ENCODE peak calls at places on chromosomes 4 and X, in six cellular contexts. S is GM04504; F is activated naive CD8-positive, alpha-beta T cell treated with anti-CD3 and anti-CD28 coated beads, Interleukin-2, amount 10 ng/mL, durations not matched to agents 7 days and 5 days; D is Calu3; G is activated CD4-positive, alpha-beta T cell treated with anti-CD3 and anti-CD28 coated beads, Interleukin-2, amount 50 U/mL, for 48 hours; Z is stimulated activated CD4-positive, alpha-beta T cell treated with anti-CD3 and anti-CD28 coated beads, Interleukin-2, amount 100 ng/mL, for 48 hours. C is an unnamed sample.

GRCh38 chrX:32847921-32848320 is 363.4 kb downstream of the DMD start:
- DNase-seq in S (no peak), F (no peak), D (no peak), G (no peak), Z (no peak), C (no peak)

GRCh38 chr4:137627938-137628460 is 95.7 kb upstream of the PCDH18 start:
- DNase-seq in S (no peak), F (no peak), D (no peak), G (no peak), Z (no peak), C (no peak)

GRCh38 chr4:68597489-68597888 is 21.4 kb upstream of the UGT2B17 start:
- DNase-seq in S (no peak), F (no peak), D (no peak), G (no peak), Z (no peak), C (no peak)

GRCh38 chr4:98447648-98448047 is 186.5 kb downstream of the RAP1GDS1 start:
- DNase-seq in S (no peak), F (no peak), D (no peak), G (no peak), Z (no peak), C (no peak)

GRCh38 chrX:23389196-23389792 is 54.6 kb downstream of the PTCHD1 start:
- DNase-seq in S (no peak), F (no peak), D (no peak), G (no peak), Z (no peak), C (no peak)

GRCh38 chrX:46575991-46576392 is 2.4 kb downstream of the CHST7 start:
- DNase-seq in S (no peak), F (no peak), D (no peak), G (no peak), Z (no peak), C (no peak)

GRCh38 chrX:41541381-41541780 is 94.2 kb downstream of the NYX start:
- DNase-seq in S (no peak), F (no peak), D (no peak), G (no peak), Z (no peak), C (no peak)

GRCh38 chr4:3833326-3833989 is 67.3 kb downstream of the ADRA2C start:
- DNase-seq in S (no peak), F (no peak), D (no peak), G (no peak), Z (no peak), C (no peak)

GRCh38 chrX:68936608-68937007 is 107.8 kb downstream of the EFNB1 start:
- DNase-seq in S (peak), F (no peak), D (no peak), G (no peak), Z (no peak), C (no peak)

GRCh38 chr4:24924309-24924781 is 11.5 kb upstream of the CCDC149 start:
- DNase-seq in S (peak), F (no peak), D (no peak), G (no peak), Z (no peak), C (no peak)

GRCh38 chr4:81688085-81688484 is 216.4 kb upstream of the RASGEF1B start:
- DNase-seq in S (no peak), F (no peak), D (no peak), G (no peak), Z (no peak), C (no peak)

GRCh38 chrX:109716431-109717028 is 16.5 kb downstream of the ACSL4 start:
- DNase-seq in S (no peak), F (no peak), D (no peak), G (no peak), Z (no peak), C (no peak)

GRCh38 chr4:34972189-34972588 is 1272.1 kb downstream of the ARAP2 start:
- DNase-seq in S (no peak), F (no peak), D (no peak), G (no peak), Z (no peak), C (no peak)

GRCh38 chr4:56215901-56216300 is 171.4 kb downstream of the AASDH start:
- DNase-seq in S (peak), F (no peak), D (peak), G (no peak), Z (no peak), C (no peak)

GRCh38 chr4:128350449-128351045 is 62.9 kb upstream of the PGRMC2 start:
- DNase-seq in S (no peak), F (no peak), D (no peak), G (no peak), Z (no peak), C (no peak)

GRCh38 chrX:16552546-16552945 is 97.4 kb upstream of the S100G start:
- DNase-seq in S (no peak), F (no peak), D (peak), G (no peak), Z (no peak), C (no peak)

GRCh38 chr4:84892950-84893349 is 73.5 kb downstream of the WDFY3 start:
- DNase-seq in S (no peak), F (no peak), D (no peak), G (no peak), Z (no peak), C (no peak)

GRCh38 chr4:41428205-41428940 is 109.6 kb upstream of the LIMCH1 start:
- DNase-seq in S (no peak), F (no peak), D (no peak), G (no peak), Z (no peak), C (no peak)

GRCh38 chr4:166309286-166309685 is 436.2 kb downstream of the TLL1 start:
- DNase-seq in S (no peak), F (no peak), D (no peak), G (no peak), Z (no peak), C (no peak)

GRCh38 chr4:108744307-108744706 is 18.5 kb downstream of the ETNPPL start:
- DNase-seq in S (no peak), F (no peak), D (no peak), G (no peak), Z (no peak), C (no peak)

GRCh38 chrX:85375333-85375738 is 4.1 kb downstream of the POF1B start:
- DNase-seq in S (no peak), F (no peak), D (peak), G (no peak), Z (no peak), C (no peak)

GRCh38 chr4:128512767-128513322 is 225.2 kb upstream of the PGRMC2 start:
- DNase-seq in S (no peak), F (no peak), D (no peak), G (no peak), Z (no peak), C (no peak)

GRCh38 chr4:85717366-85717765 is 242.4 kb downstream of the ARHGAP24 start:
- DNase-seq in S (peak), F (no peak), D (no peak), G (no peak), Z (no peak), C (no peak)

GRCh38 chr4:134691915-134692314 is 490.3 kb upstream of the PABPC4L start:
- DNase-seq in S (peak), F (no peak), D (no peak), G (no peak), Z (no peak), C (no peak)

GRCh38 chrX:27966955-27967354 is 14.3 kb downstream of the DCAF8L1 start:
- DNase-seq in S (no peak), F (no peak), D (peak), G (no peak), Z (no peak), C (no peak)

GRCh38 chrX:55907968-55908607 is 190.5 kb downstream of the RRAGB start:
- DNase-seq in S (no peak), F (peak), D (peak), G (peak), Z (peak), C (no peak)

GRCh38 chrX:153974003-153974725 is 1.6 kb downstream of the TMEM187 start:
- DNase-seq in S (no peak), F (no peak), D (no peak), G (no peak), Z (no peak), C (no peak)

GRCh38 chr4:8050555-8051206 is 107.9 kb downstream of the ABLIM2 start:
- DNase-seq in S (peak), F (no peak), D (no peak), G (no peak), Z (no peak), C (no peak)

GRCh38 chr4:20487852-20488251 is 212.4 kb upstream of the PACRGL start:
- DNase-seq in S (no peak), F (no peak), D (no peak), G (no peak), Z (no peak), C (no peak)

GRCh38 chr4:61273237-61273636 is 73.1 kb downstream of the ADGRL3 start:
- DNase-seq in S (no peak), F (no peak), D (no peak), G (no peak), Z (no peak), C (no peak)

GRCh38 chrX:153685179-153685536 is 2.6 kb upstream of the SLC6A8 start:
- DNase-seq in S (no peak), F (no peak), D (no peak), G (no peak), Z (no peak), C (no peak)

GRCh38 chrX:131795442-131796229 is 227.5 kb upstream of the STK26 start:
- DNase-seq in S (no peak), F (no peak), D (no peak), G (no peak), Z (no peak), C (no peak)